ENCODE peak calls at places on chromosomes 12 and 14, in six cellular contexts. Q is GM23338, T is neural progenitor cell, R is PC-3, F is hepatocyte, J is HCT116. S is an unnamed sample.

GRCh38 chr14:54742492-54743350 is 159.9 kb downstream of the GCH1 start:
- DNase-seq in R (no peak), Q (no peak), T (no peak), J (no peak), F (no peak), S (no peak)

GRCh38 chr14:28603606-28604005 is 163.0 kb upstream of the FOXG1 start:
- DNase-seq in T (no peak), F (no peak), R (peak), J (no peak), Q (no peak), S (no peak)

GRCh38 chr12:77190022-77190421 is 124.7 kb upstream of the E2F7 start:
- DNase-seq in Q (no peak), J (no peak), T (no peak), R (no peak), F (no peak), S (peak)

GRCh38 chr12:118034429-118035193 is 18.1 kb downstream of the RFC5 start:
- DNase-seq in Q (peak), J (no peak), F (peak), T (peak), R (peak), S (peak)

GRCh38 chr14:64945431-64945830 is 2.9 kb upstream of the GPX2 start:
- DNase-seq in F (no peak), T (no peak), R (no peak), J (no peak), Q (no peak), S (no peak)

GRCh38 chr14:90645842-90646443 is 170.3 kb downstream of the TTC7B start:
- DNase-seq in T (peak), R (peak), F (peak), J (peak), Q (peak), S (no peak)

GRCh38 chr14:85402546-85403162 is 127.3 kb upstream of the FLRT2 start:
- DNase-seq in Q (no peak), T (no peak), R (no peak), F (no peak), J (no peak), S (no peak)

GRCh38 chr14:34711169-34711568 is 3.2 kb downstream of the CFL2 start:
- DNase-seq in J (no peak), F (peak), R (peak), Q (no peak), T (no peak), S (peak)

GRCh38 chr14:99518441-99519346 is 37.5 kb downstream of the CCNK start:
- DNase-seq in J (peak), Q (peak), T (peak), F (peak), R (peak), S (peak)

GRCh38 chr12:25496098-25496587 is 56.9 kb downstream of the LMNTD1 start:
- DNase-seq in Q (no peak), F (peak), R (no peak), T (no peak), J (no peak), S (peak)

GRCh38 chr14:38127356-38127755 is 80.3 kb upstream of the SSTR1 start:
- DNase-seq in J (no peak), F (no peak), R (no peak), T (no peak), Q (no peak), S (no peak)

GRCh38 chr14:84375235-84375634 is 1154.7 kb upstream of the FLRT2 start:
- DNase-seq in F (no peak), J (no peak), R (peak), Q (no peak), T (no peak), S (no peak)

GRCh38 chr12:44960856-44961255 is 84.7 kb upstream of the NELL2 start:
- DNase-seq in Q (peak), F (no peak), T (peak), J (peak), R (no peak), S (no peak)

GRCh38 chr14:88323520-88324199 is 591 bp upstream of the KCNK10 start:
- DNase-seq in Q (peak), T (peak), R (no peak), J (no peak), F (peak), S (peak)

GRCh38 chr12:60529723-60530122 is 933.9 kb downstream of the SLC16A7 start:
- DNase-seq in F (no peak), Q (no peak), T (no peak), J (no peak), R (no peak), S (no peak)

GRCh38 chr12:53843545-53843944 is 91.8 kb upstream of the CISTR start:
- DNase-seq in R (no peak), F (no peak), J (no peak), Q (no peak), T (no peak), S (no peak)

GRCh38 chr12:109477185-109477962 is at the start of the genes KCTD10 and UBE3B:
- DNase-seq in R (peak), T (peak), F (peak), Q (peak), J (peak), S (peak)

GRCh38 chr12:109475993-109476806 is 900 bp downstream of the KCTD10 start:
- DNase-seq in J (no peak), Q (peak), F (no peak), R (no peak), T (peak), S (peak)

GRCh38 chr12:109475121-109475520 is 2.0 kb downstream of the KCTD10 start:
- DNase-seq in J (no peak), F (no peak), R (no peak), T (no peak), Q (no peak), S (no peak)

GRCh38 chr12:109477963-109478315 is 505 bp downstream of the UBE3B start:
- DNase-seq in Q (no peak), J (no peak), R (no peak), F (no peak), T (no peak), S (no peak)

DNA sequence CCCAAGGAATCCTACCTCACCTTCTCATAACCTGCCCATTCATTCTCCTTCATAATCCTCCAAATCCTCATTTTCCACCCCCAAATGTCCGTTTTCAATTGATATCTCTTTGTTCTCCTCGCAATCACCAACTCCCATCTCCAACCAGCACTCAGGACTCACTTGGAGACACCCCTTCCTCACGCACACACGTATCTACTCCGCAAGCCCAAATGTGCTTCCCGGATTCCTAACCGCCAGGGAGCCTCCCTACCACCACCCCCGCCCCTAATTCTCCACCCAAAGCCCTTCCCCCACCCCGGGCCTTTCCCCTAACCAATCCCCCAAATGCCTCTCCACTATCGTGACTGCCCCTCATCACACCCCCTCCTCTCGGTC is 304 bp downstream of the KCTD10 start:
- DNase-seq in J (no peak), R (no peak), F (no peak), T (no peak), Q (no peak), S (peak)
- H3K27ac ChIP-seq in J (peak), R (peak), F (peak), T (peak), Q (peak), S (peak)

DNA sequence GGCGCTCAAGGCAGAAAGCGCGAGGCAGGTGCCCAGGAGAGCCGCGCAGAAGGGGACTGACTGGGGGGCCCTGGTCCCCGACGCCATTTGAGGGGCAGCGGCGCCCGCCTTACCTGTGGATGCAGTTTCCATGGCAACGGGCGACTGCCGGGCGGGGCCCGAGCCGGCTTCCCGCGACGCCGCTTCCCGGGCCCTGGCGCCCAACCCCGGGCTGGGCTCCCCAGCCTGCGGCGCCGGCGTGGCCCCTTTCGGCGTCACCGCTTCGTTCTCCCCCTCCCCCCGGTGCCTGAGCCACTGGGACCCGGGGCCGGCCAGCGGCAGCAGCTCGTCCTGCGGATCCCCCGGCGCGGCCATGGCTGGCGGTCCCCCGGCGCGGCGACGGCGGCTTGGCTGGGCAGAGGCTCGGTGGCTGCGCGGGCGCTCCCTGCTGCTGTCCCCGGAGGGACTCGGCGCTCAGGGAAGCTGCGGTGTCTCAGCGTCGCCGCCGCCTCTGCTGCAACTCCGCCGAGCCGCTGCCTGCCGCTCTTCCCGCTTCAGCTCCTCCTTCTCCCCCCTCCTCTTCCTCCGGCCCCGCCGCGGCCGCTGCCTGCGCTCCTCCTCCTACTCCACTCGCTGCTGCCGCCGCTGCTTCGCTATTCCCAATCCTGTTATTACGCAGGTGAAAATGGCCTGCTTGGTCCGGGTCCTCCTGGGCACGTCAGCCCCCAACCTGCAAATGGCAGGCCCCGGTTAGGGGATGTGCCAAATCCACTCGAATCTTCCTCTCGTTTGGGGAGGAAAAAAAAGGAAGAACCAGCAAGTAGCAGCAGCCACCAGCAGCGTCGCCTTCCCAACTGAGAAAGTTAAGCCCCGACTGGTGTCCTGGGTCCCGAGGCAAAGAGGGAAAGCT is at the start of gene RTN1:
- DNase-seq in T (peak), R (peak), Q (peak), J (no peak), F (peak), S (peak)
- TF ChIP-seq EZH2 in T (peak), R (peak), Q (peak), J (no peak), F (no peak), S (no peak)

GRCh38 chr14:100621806-100622205 is 34.6 kb upstream of the BEGAIN start:
- DNase-seq in J (peak), T (no peak), Q (peak), R (no peak), F (no peak), S (no peak)

GRCh38 chr14:100622708-100623485 is 35.7 kb upstream of the BEGAIN start:
- DNase-seq in F (no peak), R (no peak), T (no peak), J (no peak), Q (no peak), S (no peak)

GRCh38 chr14:100623557-100623956 is 36.3 kb upstream of the BEGAIN start:
- DNase-seq in R (no peak), J (no peak), F (no peak), Q (no peak), T (no peak), S (no peak)

GRCh38 chr14:100620437-100621100 is 33.4 kb upstream of the BEGAIN start:
- DNase-seq in R (no peak), F (no peak), Q (no peak), J (no peak), T (no peak), S (no peak)

GRCh38 chr14:100622234-100622633 is 35.0 kb upstream of the BEGAIN start:
- DNase-seq in Q (no peak), T (no peak), R (no peak), J (no peak), F (no peak), S (no peak)
- TF ChIP-seq EZH2phosphoT487 in Q (no peak), T (no peak), R (no peak), J (no peak), F (no peak), S (no peak)

GRCh38 chr12:132492951-132493350 is 3.0 kb downstream of the FBRSL1 start:
- DNase-seq in J (no peak), F (no peak), Q (no peak), R (no peak), T (no peak), S (no peak)

GRCh38 chr12:132492522-132492921 is 2.6 kb downstream of the FBRSL1 start:
- DNase-seq in F (no peak), R (no peak), J (no peak), T (no peak), Q (no peak), S (no peak)

GRCh38 chr12:132490481-132491348 is 764 bp downstream of the FBRSL1 start:
- DNase-seq in F (peak), J (no peak), Q (no peak), R (no peak), T (peak), S (peak)

GRCh38 chr12:132491349-132491663 is 1.4 kb downstream of the FBRSL1 start:
- DNase-seq in F (no peak), R (peak), T (no peak), Q (no peak), J (no peak), S (no peak)

GRCh38 chr12:132491761-132492378 is 1.9 kb downstream of the FBRSL1 start:
- DNase-seq in T (no peak), Q (no peak), J (no peak), R (peak), F (no peak), S (no peak)
- H3K27ac ChIP-seq in T (no peak), Q (no peak), J (no peak), R (no peak), F (no peak), S (no peak)

GRCh38 chr12:102958830-102959176 is 1.3 kb downstream of the ASCL1 start:
- DNase-seq in T (no peak), J (no peak), F (no peak), Q (no peak), R (no peak), S (no peak)

GRCh38 chr12:102956738-102957338 is 636 bp upstream of the ASCL1 start:
- DNase-seq in T (no peak), J (no peak), F (no peak), R (no peak), Q (no peak), S (no peak)

GRCh38 chr12:102958073-102958829 is 777 bp downstream of the ASCL1 start:
- DNase-seq in F (peak), R (no peak), J (no peak), T (peak), Q (peak), S (peak)

GRCh38 chr12:102955926-102956737 is 1.3 kb upstream of the ASCL1 start:
- DNase-seq in F (peak), R (no peak), J (no peak), T (peak), Q (peak), S (peak)

DNA sequence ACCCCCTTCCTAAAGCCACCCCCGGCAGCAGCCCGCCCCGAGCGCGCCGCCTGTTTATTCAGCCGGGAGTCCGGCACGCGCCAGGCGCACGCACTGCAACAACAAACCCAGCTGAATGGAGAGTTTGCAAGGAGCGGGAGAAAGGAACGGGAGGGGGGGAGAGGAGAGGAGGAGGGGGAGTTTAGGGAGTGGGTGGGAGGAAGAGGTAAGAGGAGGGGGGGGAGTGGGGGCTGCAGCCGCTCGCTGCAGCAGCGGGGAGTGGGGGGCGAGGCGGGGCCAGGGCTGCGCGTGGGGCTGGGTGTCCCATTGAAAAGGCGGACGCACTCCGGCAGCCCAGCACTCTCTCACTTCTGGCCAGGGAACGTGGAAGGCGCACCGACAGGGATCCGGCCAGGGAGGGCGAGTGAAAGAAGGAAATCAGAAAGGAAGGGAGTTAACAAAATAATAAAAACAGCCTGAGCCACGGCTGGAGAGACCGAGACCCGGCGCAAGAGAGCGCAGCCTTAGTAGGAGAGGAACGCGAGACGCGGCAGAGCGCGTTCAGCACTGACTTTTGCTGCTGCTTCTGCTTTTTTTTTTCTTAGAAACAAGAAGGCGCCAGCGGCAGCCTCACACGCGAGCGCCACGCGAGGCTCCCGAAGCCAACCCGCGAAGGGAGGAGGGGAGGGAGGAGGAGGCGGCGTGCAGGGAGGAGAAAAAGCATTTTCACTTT is at the start of gene ASCL1:
- DNase-seq in F (peak), Q (peak), T (peak), J (no peak), R (no peak), S (peak)
- TF ChIP-seq EZH2 in F (peak), Q (peak), T (peak), J (no peak), R (no peak), S (no peak)

GRCh38 chr14:95386536-95386935 is 66.8 kb upstream of the CLMN start:
- DNase-seq in R (no peak), T (no peak), Q (no peak), F (no peak), J (no peak), S (no peak)

GRCh38 chr14:95389471-95390011 is 69.8 kb upstream of the CLMN start:
- DNase-seq in Q (no peak), J (no peak), T (no peak), R (no peak), F (no peak), S (peak)

GRCh38 chr14:95385701-95386100 is 66.0 kb upstream of the CLMN start:
- DNase-seq in J (no peak), T (no peak), F (no peak), Q (no peak), R (no peak), S (no peak)

GRCh38 chr14:95387826-95388445 is 68.2 kb upstream of the CLMN start:
- DNase-seq in Q (no peak), R (no peak), T (no peak), F (no peak), J (no peak), S (no peak)

GRCh38 chr14:95388699-95389098 is 69.0 kb upstream of the CLMN start:
- DNase-seq in Q (no peak), R (peak), F (no peak), T (no peak), J (no peak), S (peak)
- TF ChIP-seq EZH2phosphoT487 in Q (no peak), R (no peak), F (no peak), T (no peak), J (no peak), S (no peak)

GRCh38 chr14:94761999-94762377 is 7.9 kb downstream of the GSC start:
- DNase-seq in T (no peak), Q (peak), R (no peak), J (no peak), F (no peak), S (no peak)
- H3K27ac ChIP-seq in T (no peak), Q (no peak), R (no peak), J (no peak), F (no peak), S (no peak)

GRCh38 chr12:111028830-111029229 is 108.5 kb upstream of the MYL2 start:
- DNase-seq in T (no peak), Q (peak), F (no peak), J (no peak), R (no peak), S (no peak)
- TF ChIP-seq EZH2 in T (no peak), Q (no peak), F (no peak), J (no peak), R (no peak), S (no peak)

S was measured in GM23248.